ENCODE peak calls at places on chromosomes 16 and 17, in seven cellular contexts. One of them, this sample, is unnamed.
A peak's percentile ranks its signal among the peaks of the same experiment; 100 is the strongest.

GRCh38 chr17:82105882-82106696 is 8.1 kb upstream of the FASN start:
- DNase-seq in pancreas: no peak
- DNase-seq in AG04449: no peak
- DNase-seq in dorsolateral prefrontal cortex: no peak
- DNase-seq in heart left ventricle: no peak
- DNase-seq in lower leg skin: peak; percentile 85
- DNase-seq in AG04450: no peak
- DNase-seq in this sample: no peak

GRCh38 chr17:633641-634091 is 81.0 kb downstream of the VPS53 start:
- DNase-seq in lower leg skin: no peak
- DNase-seq in pancreas: no peak
- DNase-seq in heart left ventricle: no peak
- DNase-seq in AG04450: no peak
- DNase-seq in dorsolateral prefrontal cortex: no peak
- DNase-seq in AG04449: no peak
- DNase-seq in this sample: no peak

GRCh38 chr17:39813631-39814030 is 50.5 kb downstream of the IKZF3 start:
- DNase-seq in heart left ventricle: no peak
- DNase-seq in lower leg skin: no peak
- DNase-seq in AG04450: no peak
- DNase-seq in AG04449: no peak
- DNase-seq in pancreas: no peak
- DNase-seq in dorsolateral prefrontal cortex: no peak
- DNase-seq in this sample: no peak

GRCh38 chr17:17300624-17301568 is 2.3 kb upstream of the NT5M start:
- DNase-seq in AG04450: no peak
- DNase-seq in lower leg skin: no peak
- DNase-seq in dorsolateral prefrontal cortex: no peak
- DNase-seq in heart left ventricle: peak; percentile 53
- DNase-seq in pancreas: peak; percentile 45
- DNase-seq in AG04449: no peak
- DNase-seq in this sample: no peak

GRCh38 chr17:75388476-75389030 is 16.9 kb downstream of the GRB2 start:
- DNase-seq in pancreas: no peak
- DNase-seq in AG04449: no peak
- DNase-seq in AG04450: no peak
- DNase-seq in dorsolateral prefrontal cortex: no peak
- DNase-seq in lower leg skin: no peak
- DNase-seq in heart left ventricle: no peak
- DNase-seq in this sample: no peak

GRCh38 chr17:50270430-50271172 is 3.7 kb upstream of the TMEM92 start:
- DNase-seq in lower leg skin: peak; percentile 91
- DNase-seq in dorsolateral prefrontal cortex: peak; percentile 47
- DNase-seq in AG04449: no peak
- DNase-seq in pancreas: no peak
- DNase-seq in AG04450: peak; percentile 63
- DNase-seq in heart left ventricle: peak; percentile 60
- DNase-seq in this sample: no peak

GRCh38 chr17:5921919-5922318 is 148.3 kb upstream of the WSCD1 start:
- DNase-seq in lower leg skin: no peak
- DNase-seq in dorsolateral prefrontal cortex: no peak
- DNase-seq in heart left ventricle: no peak
- DNase-seq in AG04450: no peak
- DNase-seq in pancreas: no peak
- DNase-seq in AG04449: no peak
- DNase-seq in this sample: no peak

GRCh38 chr17:63489291-63489690 is 12.4 kb downstream of the ACE start:
- DNase-seq in lower leg skin: no peak
- DNase-seq in AG04449: no peak
- DNase-seq in dorsolateral prefrontal cortex: no peak
- DNase-seq in pancreas: no peak
- DNase-seq in AG04450: no peak
- DNase-seq in heart left ventricle: no peak
- DNase-seq in this sample: no peak

GRCh38 chr16:83967838-83968482 is at the start of gene NECAB2:
- DNase-seq in lower leg skin: no peak
- DNase-seq in AG04450: no peak
- DNase-seq in dorsolateral prefrontal cortex: no peak
- DNase-seq in AG04449: no peak
- DNase-seq in pancreas: no peak
- DNase-seq in heart left ventricle: peak; percentile 66
- DNase-seq in this sample: no peak

GRCh38 chr16:89696598-89697128 is 4.8 kb downstream of the SPATA2L start:
- DNase-seq in AG04449: no peak
- DNase-seq in heart left ventricle: no peak
- DNase-seq in lower leg skin: peak; percentile 83
- DNase-seq in AG04450: no peak
- DNase-seq in dorsolateral prefrontal cortex: no peak
- DNase-seq in pancreas: no peak
- DNase-seq in this sample: no peak

GRCh38 chr17:9074106-9074505 is 52.8 kb downstream of the NTN1 start:
- DNase-seq in pancreas: no peak
- DNase-seq in heart left ventricle: no peak
- DNase-seq in dorsolateral prefrontal cortex: no peak
- DNase-seq in AG04450: no peak
- DNase-seq in lower leg skin: peak; percentile 91
- DNase-seq in AG04449: no peak
- DNase-seq in this sample: no peak

GRCh38 chr17:12900474-12900873 is 111.2 kb downstream of the ARHGAP44 start:
- DNase-seq in AG04450: no peak
- DNase-seq in pancreas: no peak
- DNase-seq in AG04449: no peak
- DNase-seq in heart left ventricle: no peak
- DNase-seq in lower leg skin: no peak
- DNase-seq in dorsolateral prefrontal cortex: no peak
- DNase-seq in this sample: no peak

GRCh38 chr17:74759243-74759801 is 10.9 kb downstream of the NHERF1 start:
- DNase-seq in AG04449: no peak
- DNase-seq in dorsolateral prefrontal cortex: no peak
- DNase-seq in pancreas: no peak
- DNase-seq in lower leg skin: no peak
- DNase-seq in heart left ventricle: no peak
- DNase-seq in AG04450: no peak
- DNase-seq in this sample: no peak

GRCh38 chr17:49180303-49180702 is 30.1 kb downstream of the GNGT2 start:
- DNase-seq in dorsolateral prefrontal cortex: no peak
- DNase-seq in heart left ventricle: peak; percentile 55
- DNase-seq in lower leg skin: peak; percentile 93
- DNase-seq in AG04449: no peak
- DNase-seq in AG04450: no peak
- DNase-seq in pancreas: peak; percentile 48
- DNase-seq in this sample: peak; percentile 24

GRCh38 chr16:1809281-1809801 is 15.8 kb upstream of the IGFALS start:
- DNase-seq in heart left ventricle: no peak
- DNase-seq in AG04449: no peak
- DNase-seq in lower leg skin: no peak
- DNase-seq in pancreas: no peak
- DNase-seq in AG04450: no peak
- DNase-seq in dorsolateral prefrontal cortex: no peak
- DNase-seq in this sample: no peak

GRCh38 chr17:17712268-17712924 is 31.1 kb downstream of the RAI1 start:
- DNase-seq in AG04449: peak; percentile 69
- DNase-seq in AG04450: peak; percentile 80
- DNase-seq in lower leg skin: no peak
- DNase-seq in dorsolateral prefrontal cortex: no peak
- DNase-seq in pancreas: no peak
- DNase-seq in heart left ventricle: no peak
- DNase-seq in this sample: no peak

GRCh38 chr17:45700171-45701090 is 83.7 kb upstream of the CRHR1 start:
- DNase-seq in AG04449: no peak
- DNase-seq in pancreas: no peak
- DNase-seq in AG04450: no peak
- DNase-seq in heart left ventricle: no peak
- DNase-seq in lower leg skin: no peak
- DNase-seq in dorsolateral prefrontal cortex: no peak
- DNase-seq in this sample: no peak

GRCh38 chr16:3009568-3010390 is 2.9 kb upstream of the CLDN9 start:
- DNase-seq in AG04450: no peak
- DNase-seq in lower leg skin: no peak
- DNase-seq in heart left ventricle: no peak
- DNase-seq in pancreas: peak; percentile 84
- DNase-seq in dorsolateral prefrontal cortex: no peak
- DNase-seq in AG04449: no peak
- DNase-seq in this sample: no peak

GRCh38 chr16:22346463-22346862 is 28.0 kb downstream of the CDR2 start:
- DNase-seq in lower leg skin: no peak
- DNase-seq in dorsolateral prefrontal cortex: no peak
- DNase-seq in AG04449: no peak
- DNase-seq in heart left ventricle: no peak
- DNase-seq in pancreas: no peak
- DNase-seq in AG04450: no peak
- DNase-seq in this sample: no peak

GRCh38 chr16:54142787-54143186 is 143.8 kb downstream of the IRX3 start:
- DNase-seq in pancreas: no peak
- DNase-seq in AG04449: no peak
- DNase-seq in lower leg skin: no peak
- DNase-seq in dorsolateral prefrontal cortex: no peak
- DNase-seq in heart left ventricle: no peak
- DNase-seq in AG04450: no peak
- DNase-seq in this sample: no peak

GRCh38 chr16:62870554-62870953 is 834.3 kb upstream of the CDH8 start:
- DNase-seq in lower leg skin: no peak
- DNase-seq in heart left ventricle: no peak
- DNase-seq in pancreas: no peak
- DNase-seq in AG04450: no peak
- DNase-seq in dorsolateral prefrontal cortex: no peak
- DNase-seq in AG04449: no peak
- DNase-seq in this sample: no peak

DNA sequence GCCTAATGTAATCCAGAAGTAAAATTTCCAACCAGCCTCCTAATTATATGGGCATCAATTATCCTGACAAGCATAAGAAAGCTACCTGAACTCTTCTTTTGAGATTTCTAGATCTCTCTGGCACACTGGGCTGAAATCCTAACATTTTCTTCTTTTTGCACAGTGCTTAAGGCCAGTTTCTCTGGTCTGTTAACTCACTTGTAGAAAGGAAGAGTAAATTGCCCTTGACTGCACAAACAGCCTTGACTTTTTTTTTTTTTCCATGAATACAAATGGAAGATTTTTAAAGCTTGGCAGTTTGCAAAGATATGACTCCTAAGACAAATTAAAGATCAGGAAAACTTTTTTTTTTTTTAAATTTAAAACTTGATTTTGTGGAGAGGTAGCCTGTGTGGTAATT is 291.2 kb upstream of the MON1B start:
- DNase-seq in lower leg skin: no peak
- DNase-seq in heart left ventricle: no peak
- DNase-seq in AG04449: no peak
- DNase-seq in dorsolateral prefrontal cortex: no peak
- DNase-seq in pancreas: no peak
- DNase-seq in AG04450: no peak
- DNase-seq in this sample: no peak
- H3K4me3 ChIP-seq in lower leg skin: no peak overlapping the region
- H3K4me3 ChIP-seq in heart left ventricle: no peak overlapping the region
- H3K4me3 ChIP-seq in AG04449: no peak overlapping the region
- H3K4me3 ChIP-seq in dorsolateral prefrontal cortex: no peak overlapping the region
- H3K4me3 ChIP-seq in pancreas: no peak overlapping the region
- H3K4me3 ChIP-seq in AG04450: no peak overlapping the region
- H3K4me3 ChIP-seq in this sample: no peak overlapping the region

DNA sequence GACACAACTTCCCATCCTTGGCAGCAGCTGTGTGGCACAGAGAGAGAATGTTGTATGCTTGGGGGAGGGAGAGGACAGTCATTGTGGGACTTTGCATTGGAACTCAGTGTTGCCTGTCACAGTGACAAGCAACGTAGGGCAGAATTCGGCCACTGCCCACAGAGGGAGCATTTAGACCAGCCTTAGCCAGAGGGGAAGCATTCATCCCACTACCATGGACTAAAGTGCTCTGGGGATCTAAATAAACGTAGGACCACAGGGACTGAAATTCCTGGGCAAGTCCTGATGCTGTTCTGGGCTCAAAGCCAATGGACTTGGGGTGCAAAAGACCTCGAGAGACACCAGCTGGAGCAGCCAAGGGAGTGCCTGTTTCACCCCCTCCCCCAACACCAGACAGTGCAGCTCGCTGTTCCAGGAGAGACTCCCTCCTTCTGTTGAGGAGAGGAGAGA is 44.9 kb downstream of the ABCA8 start:
- DNase-seq in AG04450: no peak
- DNase-seq in heart left ventricle: no peak
- DNase-seq in lower leg skin: no peak
- DNase-seq in pancreas: no peak
- DNase-seq in AG04449: no peak
- DNase-seq in dorsolateral prefrontal cortex: peak; percentile 74
- DNase-seq in this sample: no peak
- TF ChIP-seq CTCF in AG04450: no peak
- TF ChIP-seq CTCF in heart left ventricle: no peak
- TF ChIP-seq CTCF in lower leg skin: no peak
- TF ChIP-seq CTCF in pancreas: no peak
- TF ChIP-seq CTCF in AG04449: no peak
- TF ChIP-seq CTCF in dorsolateral prefrontal cortex: peak; percentile 26
- TF ChIP-seq CTCF in this sample: no peak

DNA sequence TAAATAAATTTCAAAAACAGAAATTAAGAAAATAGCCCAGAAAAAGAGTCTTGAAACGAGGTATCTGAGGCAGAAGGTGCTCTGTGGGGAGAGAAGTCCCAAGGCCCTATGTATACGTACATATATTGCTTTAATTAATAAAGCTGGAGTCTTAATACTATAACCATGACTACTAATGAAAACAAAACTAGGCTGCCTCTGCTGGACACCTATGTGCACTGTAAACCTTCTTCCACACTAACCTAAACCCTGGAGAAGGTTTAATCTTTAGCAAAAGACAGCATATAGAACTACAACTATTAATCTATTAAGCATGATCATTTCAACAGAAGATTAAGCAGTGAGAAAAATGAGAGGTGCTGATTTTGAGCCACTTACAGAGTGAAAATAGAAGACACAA is 153.9 kb upstream of the C17orf78 start:
- DNase-seq in AG04449: no peak
- DNase-seq in lower leg skin: no peak
- DNase-seq in dorsolateral prefrontal cortex: no peak
- DNase-seq in heart left ventricle: no peak
- DNase-seq in AG04450: no peak
- DNase-seq in pancreas: no peak
- DNase-seq in this sample: no peak
- H3K4me3 ChIP-seq in AG04449: no peak overlapping the region
- H3K4me3 ChIP-seq in lower leg skin: no peak overlapping the region
- H3K4me3 ChIP-seq in dorsolateral prefrontal cortex: no peak overlapping the region
- H3K4me3 ChIP-seq in heart left ventricle: no peak overlapping the region
- H3K4me3 ChIP-seq in AG04450: no peak overlapping the region
- H3K4me3 ChIP-seq in pancreas: no peak overlapping the region
- H3K4me3 ChIP-seq in this sample: no peak overlapping the region

DNA sequence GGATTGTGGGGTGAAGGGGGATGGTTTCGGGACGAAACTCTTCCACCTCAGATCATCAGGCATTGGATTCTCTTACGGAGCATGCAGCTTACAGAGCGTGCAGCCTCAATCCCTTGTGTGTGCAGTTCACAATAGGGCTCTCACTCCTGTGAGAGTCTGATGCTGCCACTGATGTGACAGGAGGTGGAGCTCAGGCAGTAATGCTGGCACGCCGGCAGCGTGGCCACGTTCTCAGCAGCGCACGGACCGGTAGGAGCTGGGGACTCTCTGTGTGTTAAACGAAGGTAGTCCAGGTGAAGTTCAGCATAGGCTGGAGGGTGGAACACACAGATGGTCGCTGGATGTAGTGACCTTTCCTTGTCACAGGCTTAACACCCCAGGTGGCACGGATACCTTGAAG is 37.8 kb downstream of the SEC14L1 start:
- DNase-seq in dorsolateral prefrontal cortex: peak; percentile 56
- DNase-seq in heart left ventricle: no peak
- DNase-seq in pancreas: no peak
- DNase-seq in AG04449: no peak
- DNase-seq in AG04450: no peak
- DNase-seq in lower leg skin: no peak
- DNase-seq in this sample: no peak
- TF ChIP-seq CTCF in dorsolateral prefrontal cortex: no peak
- TF ChIP-seq CTCF in heart left ventricle: no peak
- TF ChIP-seq CTCF in pancreas: no peak
- TF ChIP-seq CTCF in AG04449: no peak
- TF ChIP-seq CTCF in AG04450: no peak
- TF ChIP-seq CTCF in lower leg skin: no peak
- TF ChIP-seq CTCF in this sample: no peak

This sample was measured in HFF-Myc.